ENCODE peak calls at places on chromosomes 11 and 22, in seven cellular contexts. I, T, K, N, D, Q and O are unnamed samples.

GRCh38 chr11:78420255-78420764 is 2.7 kb upstream of the GAB2 start:
- DNase-seq in K (peak), Q (peak), T (peak), D (peak), N (peak), I (no peak), O (no peak)

GRCh38 chr22:19679476-19680099 is 34.7 kb upstream of the SEPTIN5 start:
- DNase-seq in D (peak), K (no peak), I (peak), T (peak), N (peak), Q (peak), O (no peak)

GRCh38 chr11:31437742-31438435 is 68.2 kb downstream of the DNAJC24 start:
- DNase-seq in N (no peak), T (no peak), Q (no peak), D (no peak), I (no peak), K (no peak), O (no peak)

GRCh38 chr11:88377661-88378060 is 40.1 kb upstream of the CTSC start:
- DNase-seq in Q (no peak), I (no peak), D (no peak), T (no peak), K (no peak), N (no peak), O (no peak)

GRCh38 chr11:122721201-122721963 is 65.9 kb downstream of the UBASH3B start:
- DNase-seq in T (no peak), I (no peak), N (no peak), K (no peak), Q (no peak), D (no peak), O (no peak)

GRCh38 chr22:49983148-49984042 is 22.8 kb downstream of the PIM3 start:
- DNase-seq in D (peak), N (peak), Q (no peak), K (no peak), T (peak), I (no peak), O (no peak)

GRCh38 chr11:67303989-67304411 is 670 bp downstream of the SSH3 start:
- DNase-seq in D (no peak), Q (no peak), T (peak), I (no peak), K (no peak), N (peak), O (no peak)

GRCh38 chr11:63613517-63614135 is 607 bp downstream of the PLAAT3 start:
- DNase-seq in K (peak), T (peak), D (peak), Q (peak), N (peak), I (peak), O (no peak)

GRCh38 chr11:244376-244775 is 7.6 kb downstream of the PSMD13 start:
- DNase-seq in Q (no peak), T (no peak), I (no peak), N (no peak), K (no peak), D (no peak), O (no peak)

GRCh38 chr11:130671801-130672700 is 223.6 kb downstream of the ADAMTS15 start:
- DNase-seq in N (no peak), Q (peak), K (peak), I (no peak), T (peak), D (peak), O (no peak)

GRCh38 chr22:24803064-24803542 is 2.9 kb upstream of the SGSM1 start:
- DNase-seq in D (peak), T (no peak), Q (peak), K (no peak), N (no peak), I (peak), O (peak)

GRCh38 chr11:74319139-74319538 is 7.7 kb upstream of the P4HA3 start:
- DNase-seq in I (no peak), N (no peak), K (no peak), T (no peak), D (no peak), Q (no peak), O (peak)

GRCh38 chr11:31240340-31240904 is 129.1 kb downstream of the DCDC1 start:
- DNase-seq in Q (no peak), I (no peak), N (no peak), D (peak), T (no peak), K (no peak), O (no peak)

GRCh38 chr22:20520093-20520511 is 12.7 kb downstream of the MED15 start:
- DNase-seq in D (no peak), T (peak), N (peak), Q (no peak), I (no peak), K (no peak), O (no peak)

GRCh38 chr11:12818333-12819015 is 144.3 kb downstream of the TEAD1 start:
- DNase-seq in I (no peak), Q (peak), K (no peak), T (no peak), N (no peak), D (no peak), O (no peak)

GRCh38 chr22:30575011-30575671 is 676 bp upstream of the GAL3ST1 start:
- DNase-seq in T (no peak), Q (peak), K (peak), N (no peak), D (peak), I (no peak), O (no peak)
- TF ChIP-seq CTCF in T (no peak), Q (no peak), K (no peak), N (no peak), D (no peak), I (no peak), O (peak)

GRCh38 chr11:32952421-32952820 is 59.8 kb downstream of the QSER1 start:
- DNase-seq in D (no peak), T (no peak), N (no peak), Q (no peak), K (no peak), I (no peak), O (no peak)

GRCh38 chr11:32947985-32948384 is 55.4 kb downstream of the QSER1 start:
- DNase-seq in N (no peak), D (no peak), T (no peak), I (no peak), K (no peak), Q (no peak), O (no peak)

GRCh38 chr11:32949739-32950138 is 57.1 kb downstream of the QSER1 start:
- DNase-seq in I (no peak), T (no peak), N (no peak), D (no peak), Q (no peak), K (no peak), O (no peak)
- H3K4me3 ChIP-seq in I (no peak), T (no peak), N (no peak), D (no peak), Q (no peak), K (no peak), O (no peak)

DNA sequence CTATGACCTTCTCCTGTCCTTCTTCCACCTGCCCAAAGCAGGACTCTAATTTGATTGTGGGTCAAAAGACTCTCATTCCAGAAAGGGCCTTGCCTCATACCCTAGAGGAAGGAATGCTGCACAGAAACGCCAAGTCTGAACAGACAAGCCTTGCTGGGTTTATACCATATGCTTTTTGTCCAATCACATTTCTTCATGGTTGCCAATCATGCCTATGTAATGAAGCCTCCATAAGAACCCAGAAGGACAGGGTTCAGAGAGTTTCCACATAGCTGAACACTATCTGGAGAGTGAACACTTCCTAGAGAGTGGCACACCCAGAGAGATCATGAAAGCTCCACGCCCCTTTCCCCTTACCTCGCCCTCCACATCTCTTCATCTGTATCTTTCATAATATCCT is 4.8 kb upstream of the SAA2 start:
- DNase-seq in K (no peak), I (no peak), T (no peak), N (no peak), Q (no peak), D (no peak), O (no peak)
- TF ChIP-seq CTCF in K (no peak), I (no peak), T (no peak), N (no peak), Q (no peak), D (no peak), O (no peak)

GRCh38 chr22:30424471-30425326 is 869 bp upstream of the MTFP1 start:
- DNase-seq in K (no peak), I (no peak), D (peak), T (peak), N (no peak), Q (no peak), O (no peak)
- H3K4me3 ChIP-seq in K (peak), I (peak), D (no peak), T (peak), N (peak), Q (peak), O (peak)

GRCh38 chr11:72470386-72470785 is 36.1 kb upstream of the CLPB start:
- DNase-seq in D (no peak), T (no peak), N (no peak), Q (no peak), I (no peak), K (no peak), O (no peak)
- TF ChIP-seq CTCF in D (no peak), T (no peak), N (no peak), Q (no peak), I (no peak), K (no peak), O (no peak)

GRCh38 chr11:58616594-58616993 is 5.9 kb upstream of the CNTF start:
- DNase-seq in N (no peak), T (no peak), Q (peak), D (peak), I (no peak), K (no peak), O (peak)
- H3K4me3 ChIP-seq in N (no peak), T (no peak), Q (no peak), D (no peak), I (no peak), K (no peak), O (no peak)